ENCODE peak calls at places on chromosomes 11 and 22, in six cellular contexts. C is cardiac septum, P is NCI-H1092, X is heart right ventricle, N is fibroblast of lung, M is NCI-H1105 treated with DMSO at 0.1 percent for 48 hours. Y is an unnamed sample.

GRCh38 chr11:80167766-80168165 is 726.9 kb upstream of the TENM4 start:
- DNase-seq in C (no peak), P (no peak), M (no peak), N (peak), X (no peak), Y (no peak)

GRCh38 chr11:103947566-103947919 is 88.9 kb upstream of the DDI1 start:
- DNase-seq in P (no peak), X (peak), M (no peak), N (peak), C (no peak), Y (no peak)

GRCh38 chr22:46069518-46070214 is 80.7 kb upstream of the PPARA start:
- DNase-seq in X (peak), C (peak), P (peak), N (peak), M (peak), Y (no peak)

GRCh38 chr11:75100314-75100713 is 3.6 kb upstream of the OR2AT4 start:
- DNase-seq in X (no peak), N (peak), M (no peak), C (no peak), P (no peak), Y (no peak)

GRCh38 chr11:10898763-10899541 is 41.1 kb upstream of the ZBED5 start:
- DNase-seq in N (no peak), C (no peak), X (peak), P (no peak), M (no peak), Y (no peak)

GRCh38 chr11:1199689-1200610 is 22.9 kb upstream of the MUC5B start:
- DNase-seq in X (no peak), M (peak), N (no peak), C (peak), P (no peak), Y (no peak)

GRCh38 chr11:100978442-100978841 is 151.2 kb downstream of the PGR start:
- DNase-seq in X (no peak), N (no peak), C (no peak), P (no peak), M (no peak), Y (no peak)

GRCh38 chr11:118757881-118758399 is 33.0 kb downstream of the DDX6 start:
- DNase-seq in N (no peak), X (no peak), M (no peak), C (no peak), P (no peak), Y (no peak)

GRCh38 chr11:114125959-114126358 is 66.4 kb downstream of the ZBTB16 start:
- DNase-seq in C (no peak), P (no peak), N (no peak), X (no peak), M (no peak), Y (no peak)

GRCh38 chr11:43936081-43936480 is 6.4 kb upstream of the C11orf96 start:
- DNase-seq in P (no peak), X (no peak), C (no peak), N (no peak), M (no peak), Y (no peak)

GRCh38 chr11:71499125-71499524 is 27.9 kb upstream of the KRTAP5-7 start:
- DNase-seq in X (no peak), C (peak), P (no peak), M (no peak), N (peak), Y (no peak)

GRCh38 chr22:44312766-44313165 is at the start of gene SHISAL1:
- DNase-seq in N (peak), P (no peak), C (no peak), X (no peak), M (no peak), Y (no peak)

GRCh38 chr11:74949748-74950127 is 672 bp downstream of the SPCS2 start:
- DNase-seq in X (no peak), N (peak), P (no peak), C (no peak), M (no peak), Y (no peak)

GRCh38 chr11:121711900-121712424 is 259.2 kb upstream of the SORL1-AS1 start:
- DNase-seq in P (no peak), N (peak), X (no peak), M (peak), C (no peak), Y (no peak)

GRCh38 chr11:124799384-124800225 is 601 bp downstream of the MSANTD2 start:
- DNase-seq in X (peak), C (no peak), N (peak), P (no peak), M (peak), Y (no peak)

GRCh38 chr11:69594481-69594880 is 46.5 kb upstream of the CCND1 start:
- DNase-seq in X (no peak), C (peak), M (no peak), N (no peak), P (no peak), Y (no peak)

GRCh38 chr22:38733329-38734202 is 22.2 kb downstream of the SUN2 start:
- DNase-seq in X (peak), C (no peak), M (peak), N (peak), P (peak), Y (no peak)

GRCh38 chr11:77250881-77251640 is 50.4 kb downstream of the GDPD4 start:
- DNase-seq in X (no peak), P (no peak), M (no peak), C (no peak), N (peak), Y (peak)

GRCh38 chr11:30919389-30920172 is 333.4 kb upstream of the MPPED2 start:
- DNase-seq in X (no peak), C (no peak), N (peak), P (no peak), M (no peak), Y (no peak)

GRCh38 chr11:36775157-36775556 is 177.1 kb upstream of the RAG2 start:
- DNase-seq in M (no peak), C (no peak), X (no peak), N (peak), P (no peak), Y (no peak)

GRCh38 chr11:120028181-120028935 is 109.6 kb downstream of the TRIM29 start:
- DNase-seq in C (peak), N (no peak), P (peak), X (no peak), M (no peak), Y (no peak)

Y was measured in epithelial cell of prostate.